ENCODE peak calls at places on chromosome 1, in nine cellular contexts. One of them, this sample, is unnamed.

GRCh38 chr1:178536844-178537371 is 24.0 kb downstream of the TEX35 start:
- DNase-seq in A549: peak
- DNase-seq in heart left ventricle: peak
- DNase-seq in esophagus squamous epithelium: no peak
- DNase-seq in K562: no peak
- DNase-seq in stomach: peak
- DNase-seq in GM12891: no peak
- DNase-seq in spleen: peak
- DNase-seq in right lobe of liver: peak
- DNase-seq in this sample: peak

GRCh38 chr1:147213271-147213670 is 11.9 kb downstream of the FMO5 start:
- DNase-seq in A549: no peak
- DNase-seq in heart left ventricle: no peak
- DNase-seq in esophagus squamous epithelium: no peak
- DNase-seq in K562: no peak
- DNase-seq in stomach: no peak
- DNase-seq in GM12891: no peak
- DNase-seq in spleen: no peak
- DNase-seq in right lobe of liver: no peak
- DNase-seq in this sample: no peak

GRCh38 chr1:178093958-178094751 is at the start of gene RASAL2:
- DNase-seq in A549: peak
- DNase-seq in heart left ventricle: peak
- DNase-seq in esophagus squamous epithelium: no peak
- DNase-seq in K562: peak
- DNase-seq in stomach: peak
- DNase-seq in GM12891: peak
- DNase-seq in spleen: peak
- DNase-seq in right lobe of liver: peak
- DNase-seq in this sample: peak

GRCh38 chr1:20681999-20682398 is 20.8 kb upstream of the DDOST start:
- DNase-seq in A549: no peak
- DNase-seq in heart left ventricle: peak
- DNase-seq in esophagus squamous epithelium: no peak
- DNase-seq in K562: no peak
- DNase-seq in stomach: no peak
- DNase-seq in GM12891: no peak
- DNase-seq in spleen: no peak
- DNase-seq in right lobe of liver: no peak
- DNase-seq in this sample: no peak

GRCh38 chr1:114319480-114319879 is 165.8 kb upstream of the SYT6 start:
- DNase-seq in A549: no peak
- DNase-seq in heart left ventricle: no peak
- DNase-seq in esophagus squamous epithelium: no peak
- DNase-seq in K562: no peak
- DNase-seq in stomach: no peak
- DNase-seq in GM12891: no peak
- DNase-seq in spleen: no peak
- DNase-seq in right lobe of liver: no peak
- DNase-seq in this sample: no peak

GRCh38 chr1:86537928-86538695 is 8.8 kb upstream of the CLCA4 start:
- DNase-seq in A549: no peak
- DNase-seq in heart left ventricle: no peak
- DNase-seq in esophagus squamous epithelium: no peak
- DNase-seq in K562: no peak
- DNase-seq in stomach: no peak
- DNase-seq in GM12891: no peak
- DNase-seq in spleen: no peak
- DNase-seq in right lobe of liver: no peak
- DNase-seq in this sample: no peak

GRCh38 chr1:116408803-116409720 is 36.0 kb downstream of the ATP1A1 start:
- DNase-seq in A549: no peak
- DNase-seq in heart left ventricle: no peak
- DNase-seq in esophagus squamous epithelium: no peak
- DNase-seq in K562: peak
- DNase-seq in stomach: no peak
- DNase-seq in GM12891: no peak
- DNase-seq in spleen: no peak
- DNase-seq in right lobe of liver: no peak
- DNase-seq in this sample: no peak

GRCh38 chr1:84538599-84538998 is 32.2 kb upstream of the GNG5 start:
- DNase-seq in A549: no peak
- DNase-seq in heart left ventricle: no peak
- DNase-seq in esophagus squamous epithelium: no peak
- DNase-seq in K562: no peak
- DNase-seq in stomach: no peak
- DNase-seq in GM12891: no peak
- DNase-seq in spleen: no peak
- DNase-seq in right lobe of liver: no peak
- DNase-seq in this sample: no peak

GRCh38 chr1:68016364-68016763 is 34.1 kb downstream of the DIRAS3 start:
- DNase-seq in A549: no peak
- DNase-seq in heart left ventricle: no peak
- DNase-seq in esophagus squamous epithelium: no peak
- DNase-seq in K562: no peak
- DNase-seq in stomach: no peak
- DNase-seq in GM12891: no peak
- DNase-seq in spleen: no peak
- DNase-seq in right lobe of liver: no peak
- DNase-seq in this sample: no peak

GRCh38 chr1:153798468-153798780 is 23.2 kb downstream of the SLC27A3 start:
- DNase-seq in A549: no peak
- DNase-seq in heart left ventricle: no peak
- DNase-seq in esophagus squamous epithelium: no peak
- DNase-seq in K562: no peak
- DNase-seq in stomach: peak
- DNase-seq in GM12891: no peak
- DNase-seq in spleen: no peak
- DNase-seq in right lobe of liver: no peak
- DNase-seq in this sample: no peak

GRCh38 chr1:233140974-233141373 is 154.6 kb downstream of the PCNX2 start:
- DNase-seq in A549: no peak
- DNase-seq in heart left ventricle: no peak
- DNase-seq in esophagus squamous epithelium: no peak
- DNase-seq in K562: no peak
- DNase-seq in stomach: no peak
- DNase-seq in GM12891: no peak
- DNase-seq in spleen: no peak
- DNase-seq in right lobe of liver: no peak
- DNase-seq in this sample: no peak

GRCh38 chr1:183806650-183807049 is 1.7 kb downstream of the RGL1 start:
- DNase-seq in A549: no peak
- DNase-seq in heart left ventricle: no peak
- DNase-seq in esophagus squamous epithelium: no peak
- DNase-seq in K562: no peak
- DNase-seq in stomach: no peak
- DNase-seq in GM12891: no peak
- DNase-seq in spleen: no peak
- DNase-seq in right lobe of liver: no peak
- DNase-seq in this sample: no peak

GRCh38 chr1:226125097-226125630 is 61.4 kb downstream of the ACBD3 start:
- DNase-seq in A549: peak
- DNase-seq in heart left ventricle: peak
- DNase-seq in esophagus squamous epithelium: no peak
- DNase-seq in K562: peak
- DNase-seq in stomach: peak
- DNase-seq in GM12891: peak
- DNase-seq in spleen: peak
- DNase-seq in right lobe of liver: peak
- DNase-seq in this sample: peak

GRCh38 chr1:203898458-203899244 is 37.3 kb downstream of the SNRPE start:
- DNase-seq in A549: no peak
- DNase-seq in heart left ventricle: no peak
- DNase-seq in esophagus squamous epithelium: no peak
- DNase-seq in K562: no peak
- DNase-seq in stomach: no peak
- DNase-seq in GM12891: no peak
- DNase-seq in spleen: no peak
- DNase-seq in right lobe of liver: no peak
- DNase-seq in this sample: no peak

DNA sequence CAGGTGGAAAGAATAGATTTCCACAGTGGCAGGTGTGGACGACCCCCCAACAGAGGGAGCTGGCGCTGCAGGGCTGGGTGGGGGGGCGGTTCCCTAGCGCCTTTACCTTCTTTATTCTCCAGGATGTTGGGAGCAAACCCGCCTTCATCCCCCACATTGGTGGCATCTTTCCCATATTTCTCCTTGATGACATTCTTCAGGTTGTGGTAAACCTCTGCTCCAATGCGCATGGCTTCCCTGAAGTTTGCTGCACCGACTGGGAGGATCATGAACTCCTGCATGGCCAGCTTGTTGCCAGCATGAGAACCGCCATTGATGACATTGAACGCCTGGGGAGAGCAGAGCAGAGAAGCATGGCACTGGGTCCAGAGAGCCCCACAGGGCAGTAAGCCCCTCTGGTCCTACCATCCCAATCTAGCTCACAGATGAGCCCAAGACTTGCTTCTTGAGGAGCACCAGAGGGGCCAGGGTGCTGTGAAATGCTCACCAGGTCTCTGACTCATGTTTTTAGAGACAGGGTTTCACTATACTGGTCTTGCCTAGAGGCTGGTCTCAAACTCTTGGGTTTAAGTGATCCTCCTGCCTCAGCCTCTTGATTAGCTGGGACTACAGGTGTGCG is 12.2 kb downstream of the ENO1 start:
- DNase-seq in A549: no peak
- DNase-seq in heart left ventricle: no peak
- DNase-seq in esophagus squamous epithelium: no peak
- DNase-seq in K562: no peak
- DNase-seq in stomach: no peak
- DNase-seq in GM12891: no peak
- DNase-seq in spleen: no peak
- DNase-seq in right lobe of liver: no peak
- DNase-seq in this sample: no peak
- TF ChIP-seq POLR2A in A549: no peak
- TF ChIP-seq POLR2A in heart left ventricle: no peak
- TF ChIP-seq POLR2A in esophagus squamous epithelium: no peak
- TF ChIP-seq POLR2A in K562: peak
- TF ChIP-seq POLR2A in stomach: no peak
- TF ChIP-seq POLR2A in GM12891: peak
- TF ChIP-seq POLR2A in spleen: no peak
- TF ChIP-seq POLR2A in right lobe of liver: no peak
- TF ChIP-seq POLR2A in this sample: no peak

GRCh38 chr1:42335809-42336518 is 929 bp upstream of the FOXJ3 start:
- DNase-seq in A549: peak
- DNase-seq in heart left ventricle: no peak
- DNase-seq in esophagus squamous epithelium: no peak
- DNase-seq in K562: no peak
- DNase-seq in stomach: peak
- DNase-seq in GM12891: no peak
- DNase-seq in spleen: no peak
- DNase-seq in right lobe of liver: no peak
- DNase-seq in this sample: peak
- TF ChIP-seq POLR2A in A549: no peak
- TF ChIP-seq POLR2A in heart left ventricle: no peak
- TF ChIP-seq POLR2A in esophagus squamous epithelium: no peak
- TF ChIP-seq POLR2A in K562: no peak
- TF ChIP-seq POLR2A in stomach: no peak
- TF ChIP-seq POLR2A in GM12891: no peak
- TF ChIP-seq POLR2A in spleen: no peak
- TF ChIP-seq POLR2A in right lobe of liver: no peak
- TF ChIP-seq POLR2A in this sample: no peak

DNA sequence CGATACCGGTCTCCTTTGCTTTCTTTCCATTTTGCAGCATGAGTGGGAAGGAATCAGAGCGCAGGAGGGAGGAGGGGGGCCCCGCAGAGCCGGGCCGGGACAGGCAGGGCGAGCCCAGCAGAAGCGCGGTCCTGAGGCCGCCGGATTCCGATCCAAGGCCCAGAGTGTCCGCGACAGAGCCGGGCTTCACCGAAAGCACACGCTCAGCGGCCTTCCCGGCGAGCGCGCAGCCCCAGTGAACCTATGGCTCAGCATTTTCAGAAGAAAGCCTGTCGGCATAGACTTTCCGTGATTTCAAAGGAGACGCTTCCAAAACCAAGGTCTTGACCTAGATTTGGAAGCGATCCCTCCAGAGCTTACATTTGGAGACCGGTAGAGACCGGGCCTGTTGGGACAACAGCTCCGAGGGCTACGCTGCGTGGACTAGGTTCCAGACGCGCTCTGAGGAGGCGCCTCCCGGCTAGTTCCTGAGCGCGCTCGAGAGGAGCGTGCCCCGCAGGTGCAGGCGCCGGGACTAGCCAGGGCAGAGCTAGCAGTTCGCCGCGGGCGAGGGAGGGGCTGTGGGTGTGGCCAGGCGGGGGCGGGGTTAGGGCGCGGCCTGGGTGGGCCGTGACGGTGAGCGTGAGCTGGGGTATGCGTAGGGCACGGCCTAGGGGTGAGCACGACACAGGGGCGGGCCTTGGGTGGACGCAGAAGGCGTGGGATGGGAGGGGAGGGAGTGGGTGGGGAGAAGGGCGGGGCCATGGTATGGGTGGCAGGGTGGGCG is 27.8 kb upstream of the PRSS38 start:
- DNase-seq in A549: peak
- DNase-seq in heart left ventricle: peak
- DNase-seq in esophagus squamous epithelium: peak
- DNase-seq in K562: peak
- DNase-seq in stomach: peak
- DNase-seq in GM12891: peak
- DNase-seq in spleen: peak
- DNase-seq in right lobe of liver: peak
- DNase-seq in this sample: peak
- TF ChIP-seq POLR2A in A549: peak
- TF ChIP-seq POLR2A in heart left ventricle: peak
- TF ChIP-seq POLR2A in esophagus squamous epithelium: no peak
- TF ChIP-seq POLR2A in K562: no peak
- TF ChIP-seq POLR2A in stomach: peak
- TF ChIP-seq POLR2A in GM12891: no peak
- TF ChIP-seq POLR2A in spleen: no peak
- TF ChIP-seq POLR2A in right lobe of liver: peak
- TF ChIP-seq POLR2A in this sample: peak

GRCh38 chr1:57307382-57307781 is 116.5 kb downstream of the DAB1 start:
- DNase-seq in A549: no peak
- DNase-seq in heart left ventricle: no peak
- DNase-seq in esophagus squamous epithelium: no peak
- DNase-seq in K562: peak
- DNase-seq in stomach: no peak
- DNase-seq in GM12891: peak
- DNase-seq in spleen: no peak
- DNase-seq in right lobe of liver: no peak
- DNase-seq in this sample: no peak

GRCh38 chr1:57310992-57311790 is 112.7 kb downstream of the DAB1 start:
- DNase-seq in A549: no peak
- DNase-seq in heart left ventricle: no peak
- DNase-seq in esophagus squamous epithelium: no peak
- DNase-seq in K562: no peak
- DNase-seq in stomach: no peak
- DNase-seq in GM12891: no peak
- DNase-seq in spleen: no peak
- DNase-seq in right lobe of liver: peak
- DNase-seq in this sample: no peak

GRCh38 chr1:57309608-57310007 is 114.3 kb downstream of the DAB1 start:
- DNase-seq in A549: no peak
- DNase-seq in heart left ventricle: no peak
- DNase-seq in esophagus squamous epithelium: no peak
- DNase-seq in K562: no peak
- DNase-seq in stomach: no peak
- DNase-seq in GM12891: no peak
- DNase-seq in spleen: no peak
- DNase-seq in right lobe of liver: no peak
- DNase-seq in this sample: no peak

GRCh38 chr1:57316291-57316690 is 107.6 kb downstream of the DAB1 start:
- DNase-seq in A549: no peak
- DNase-seq in heart left ventricle: no peak
- DNase-seq in esophagus squamous epithelium: no peak
- DNase-seq in K562: no peak
- DNase-seq in stomach: no peak
- DNase-seq in GM12891: no peak
- DNase-seq in spleen: no peak
- DNase-seq in right lobe of liver: no peak
- DNase-seq in this sample: no peak

GRCh38 chr1:57312869-57313268 is 111.0 kb downstream of the DAB1 start:
- DNase-seq in A549: no peak
- DNase-seq in heart left ventricle: no peak
- DNase-seq in esophagus squamous epithelium: no peak
- DNase-seq in K562: no peak
- DNase-seq in stomach: no peak
- DNase-seq in GM12891: no peak
- DNase-seq in spleen: no peak
- DNase-seq in right lobe of liver: no peak
- DNase-seq in this sample: no peak
- TF ChIP-seq POLR2A in A549: no peak
- TF ChIP-seq POLR2A in heart left ventricle: no peak
- TF ChIP-seq POLR2A in esophagus squamous epithelium: no peak
- TF ChIP-seq POLR2A in K562: no peak
- TF ChIP-seq POLR2A in stomach: no peak
- TF ChIP-seq POLR2A in GM12891: no peak
- TF ChIP-seq POLR2A in spleen: no peak
- TF ChIP-seq POLR2A in right lobe of liver: no peak
- TF ChIP-seq POLR2A in this sample: no peak

This sample was measured in H54.